ENCODE peak calls at places on chromosomes 13 and 19, in five cellular contexts. One of them, this sample, is unnamed.
A peak's percentile ranks its signal among the peaks of the same experiment; 100 is the strongest.

GRCh38 chr13:50592412-50593145 is 250.9 kb downstream of the DLEU7 start:
- DNase-seq in stimulated activated CD8-positive, alpha-beta memory T cell treated with anti-CD3 and anti-CD28 coated beads, Interleukin-15, amount 100 ng/mL, for 24 hours: no peak
- DNase-seq in GM12864: no peak
- DNase-seq in AG10803: peak; percentile 80
- DNase-seq in tibial nerve: no peak
- DNase-seq in this sample: peak; percentile 36

GRCh38 chr19:5624741-5625140 is 1.9 kb downstream of the SAFB start:
- DNase-seq in stimulated activated CD8-positive, alpha-beta memory T cell treated with anti-CD3 and anti-CD28 coated beads, Interleukin-15, amount 100 ng/mL, for 24 hours: no peak
- DNase-seq in tibial nerve: no peak
- DNase-seq in AG10803: no peak
- DNase-seq in GM12864: no peak
- DNase-seq in this sample: no peak

GRCh38 chr19:41263042-41263849 is 926 bp upstream of the HNRNPUL1 start:
- DNase-seq in tibial nerve: peak; percentile 53
- DNase-seq in stimulated activated CD8-positive, alpha-beta memory T cell treated with anti-CD3 and anti-CD28 coated beads, Interleukin-15, amount 100 ng/mL, for 24 hours: peak; percentile 54
- DNase-seq in GM12864: peak; percentile 31
- DNase-seq in AG10803: peak; percentile 81
- DNase-seq in this sample: peak; percentile 73

GRCh38 chr13:26133851-26134250 is 82.0 kb upstream of the SHISA2 start:
- DNase-seq in stimulated activated CD8-positive, alpha-beta memory T cell treated with anti-CD3 and anti-CD28 coated beads, Interleukin-15, amount 100 ng/mL, for 24 hours: no peak
- DNase-seq in GM12864: no peak
- DNase-seq in tibial nerve: no peak
- DNase-seq in AG10803: no peak
- DNase-seq in this sample: no peak

GRCh38 chr19:14433454-14434156 is 499 bp downstream of the PKN1 start:
- DNase-seq in tibial nerve: no peak
- DNase-seq in stimulated activated CD8-positive, alpha-beta memory T cell treated with anti-CD3 and anti-CD28 coated beads, Interleukin-15, amount 100 ng/mL, for 24 hours: no peak
- DNase-seq in AG10803: no peak
- DNase-seq in GM12864: no peak
- DNase-seq in this sample: no peak

GRCh38 chr13:76685938-76686337 is 200.3 kb downstream of the KCTD12 start:
- DNase-seq in GM12864: no peak
- DNase-seq in AG10803: no peak
- DNase-seq in tibial nerve: no peak
- DNase-seq in stimulated activated CD8-positive, alpha-beta memory T cell treated with anti-CD3 and anti-CD28 coated beads, Interleukin-15, amount 100 ng/mL, for 24 hours: no peak
- DNase-seq in this sample: no peak

GRCh38 chr19:44818470-44818856 is 9.6 kb downstream of the BCAM start:
- DNase-seq in AG10803: no peak
- DNase-seq in tibial nerve: no peak
- DNase-seq in stimulated activated CD8-positive, alpha-beta memory T cell treated with anti-CD3 and anti-CD28 coated beads, Interleukin-15, amount 100 ng/mL, for 24 hours: no peak
- DNase-seq in GM12864: no peak
- DNase-seq in this sample: no peak

GRCh38 chr19:43774103-43774939 is 6.5 kb downstream of the KCNN4 start:
- DNase-seq in GM12864: no peak
- DNase-seq in tibial nerve: no peak
- DNase-seq in stimulated activated CD8-positive, alpha-beta memory T cell treated with anti-CD3 and anti-CD28 coated beads, Interleukin-15, amount 100 ng/mL, for 24 hours: no peak
- DNase-seq in AG10803: peak; percentile 66
- DNase-seq in this sample: peak; percentile 40

GRCh38 chr19:13574933-13575332 is 68.7 kb upstream of the CACNA1A start:
- DNase-seq in GM12864: no peak
- DNase-seq in tibial nerve: no peak
- DNase-seq in AG10803: peak; percentile 50
- DNase-seq in stimulated activated CD8-positive, alpha-beta memory T cell treated with anti-CD3 and anti-CD28 coated beads, Interleukin-15, amount 100 ng/mL, for 24 hours: no peak
- DNase-seq in this sample: no peak

GRCh38 chr19:48342841-48343540 is 17.6 kb downstream of the EMP3 start:
- DNase-seq in tibial nerve: no peak
- DNase-seq in AG10803: peak; percentile 46
- DNase-seq in stimulated activated CD8-positive, alpha-beta memory T cell treated with anti-CD3 and anti-CD28 coated beads, Interleukin-15, amount 100 ng/mL, for 24 hours: no peak
- DNase-seq in GM12864: no peak
- DNase-seq in this sample: no peak

GRCh38 chr13:24228852-24229458 is 68.4 kb downstream of the SPATA13 start:
- DNase-seq in tibial nerve: no peak
- DNase-seq in stimulated activated CD8-positive, alpha-beta memory T cell treated with anti-CD3 and anti-CD28 coated beads, Interleukin-15, amount 100 ng/mL, for 24 hours: no peak
- DNase-seq in AG10803: peak; percentile 77
- DNase-seq in GM12864: peak; percentile 46
- DNase-seq in this sample: peak; percentile 61